ENCODE peak calls at places on chromosomes 5 and 9, in four cellular contexts. N, V, T and L are unnamed samples.

GRCh38 chr9:114409103-114409780 is 21.5 kb upstream of the AKNA start:
- DNase-seq in N (no peak), V (no peak), T (no peak), L (peak)

GRCh38 chr5:82106806-82107205 is 135.0 kb downstream of the ATG10 start:
- DNase-seq in N (no peak), V (no peak), T (no peak), L (no peak)

GRCh38 chr5:169785731-169786130 is 148.7 kb downstream of the DOCK2 start:
- DNase-seq in N (no peak), V (no peak), T (no peak), L (no peak)

GRCh38 chr9:34328500-34328982 is 527 bp downstream of the KIF24 start:
- DNase-seq in N (no peak), V (no peak), T (no peak), L (peak)

GRCh38 chr5:1568201-1568979 is 44.6 kb upstream of the LPCAT1 start:
- DNase-seq in N (no peak), V (no peak), T (no peak), L (peak)

GRCh38 chr5:158832736-158833135 is 267.0 kb downstream of the EBF1 start:
- DNase-seq in N (no peak), V (no peak), T (no peak), L (no peak)

GRCh38 chr9:131943397-131943796 is 136.3 kb downstream of the MED27 start:
- DNase-seq in N (no peak), V (no peak), T (no peak), L (no peak)

GRCh38 chr9:21656776-21657637 is 145.4 kb upstream of the MTAP start:
- DNase-seq in N (no peak), V (no peak), T (no peak), L (peak)

GRCh38 chr5:79840085-79840990 is 150.7 kb downstream of the CMYA5 start:
- DNase-seq in N (no peak), V (no peak), T (no peak), L (no peak)

GRCh38 chr9:71608825-71609452 is 159.4 kb downstream of the CEMIP2 start:
- DNase-seq in N (no peak), V (no peak), T (no peak), L (no peak)

GRCh38 chr5:7464182-7464581 is 68.2 kb downstream of the ADCY2 start:
- DNase-seq in N (no peak), V (no peak), T (no peak), L (no peak)

GRCh38 chr9:88303785-88304495 is 84.3 kb upstream of the SPIN1 start:
- DNase-seq in N (no peak), V (no peak), T (peak), L (peak)

DNA sequence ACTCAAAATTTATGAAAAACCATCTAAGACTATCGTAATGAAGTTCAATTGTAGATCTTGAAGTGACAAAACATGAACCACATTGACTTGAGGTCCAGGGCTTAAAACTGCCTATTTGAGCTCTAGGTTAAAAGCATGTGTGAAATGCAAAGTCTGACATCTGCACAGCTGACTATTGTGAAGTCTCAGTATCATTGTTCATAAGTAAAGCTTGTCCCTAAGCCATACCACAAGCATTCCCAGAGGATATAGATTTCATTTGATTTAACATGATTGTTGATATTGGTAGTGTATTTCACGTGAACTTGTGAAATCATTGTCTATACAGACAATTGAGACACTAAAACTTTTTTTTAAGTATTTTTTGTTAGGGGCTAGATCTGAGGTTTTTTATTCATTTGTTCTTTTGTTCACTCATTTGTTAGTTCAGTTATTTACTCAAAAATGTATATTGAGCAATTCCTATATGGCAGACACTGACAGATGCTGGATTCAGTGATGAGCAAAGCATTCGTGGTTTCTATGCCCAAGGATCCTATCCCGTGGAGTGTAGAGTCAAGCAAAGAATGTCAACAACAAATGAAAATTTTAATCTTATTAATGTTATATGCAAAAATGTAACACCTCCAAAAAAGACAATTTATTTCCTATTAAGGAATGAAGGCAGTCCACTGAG is 485.2 kb downstream of the RAB3C start:
- DNase-seq in N (no peak), V (no peak), T (no peak), L (no peak)
- H3K4me3 ChIP-seq in N (no peak), V (no peak), T (no peak), L (no peak)

GRCh38 chr9:93945400-93946337 is 9.5 kb downstream of the BARX1 start:
- DNase-seq in N (no peak), V (peak), T (no peak), L (no peak)

GRCh38 chr9:93946338-93946712 is 8.8 kb downstream of the BARX1 start:
- DNase-seq in N (no peak), V (peak), T (no peak), L (no peak)

GRCh38 chr9:93941493-93941892 is 13.7 kb downstream of the BARX1 start:
- DNase-seq in N (no peak), V (no peak), T (no peak), L (no peak)

GRCh38 chr9:93942176-93942575 is 13.0 kb downstream of the BARX1 start:
- DNase-seq in N (no peak), V (no peak), T (no peak), L (no peak)

DNA sequence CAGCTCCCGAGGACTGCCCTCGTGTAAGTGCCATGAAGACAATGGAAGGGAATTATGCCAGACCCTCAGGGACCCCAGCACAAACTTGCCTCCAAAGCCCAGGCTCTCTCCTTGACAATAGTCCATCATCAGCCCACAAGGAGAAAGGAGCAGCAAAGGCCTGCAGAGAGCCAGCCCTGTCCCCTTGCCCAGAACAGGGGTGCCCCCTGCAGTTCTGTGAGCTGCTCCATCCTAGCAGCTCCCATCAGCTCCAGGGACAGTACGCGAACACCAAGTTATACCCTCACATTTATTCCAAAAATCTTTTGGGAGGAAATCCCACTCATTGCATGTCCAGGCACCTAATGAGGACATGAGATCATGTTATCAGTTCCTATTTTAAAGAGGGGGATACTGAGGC is 11.1 kb downstream of the BARX1 start:
- DNase-seq in N (no peak), V (peak), T (no peak), L (no peak)
- TF ChIP-seq CTCF in N (peak), V (no peak), T (no peak), L (no peak)

GRCh38 chr9:126608551-126608950 is 5.2 kb upstream of the LMX1B start:
- DNase-seq in N (no peak), V (no peak), T (no peak), L (no peak)

GRCh38 chr9:126609191-126609590 is 4.5 kb upstream of the LMX1B start:
- DNase-seq in N (no peak), V (no peak), T (no peak), L (no peak)

GRCh38 chr9:126611592-126612328 is 2.0 kb upstream of the LMX1B start:
- DNase-seq in N (peak), V (peak), T (no peak), L (peak)

GRCh38 chr9:126611188-126611587 is 2.5 kb upstream of the LMX1B start:
- DNase-seq in N (no peak), V (peak), T (no peak), L (no peak)

GRCh38 chr9:126609711-126610388 is 3.9 kb upstream of the LMX1B start:
- DNase-seq in N (no peak), V (no peak), T (no peak), L (no peak)
- H3K4me3 ChIP-seq in N (no peak), V (no peak), T (no peak), L (no peak)

DNA sequence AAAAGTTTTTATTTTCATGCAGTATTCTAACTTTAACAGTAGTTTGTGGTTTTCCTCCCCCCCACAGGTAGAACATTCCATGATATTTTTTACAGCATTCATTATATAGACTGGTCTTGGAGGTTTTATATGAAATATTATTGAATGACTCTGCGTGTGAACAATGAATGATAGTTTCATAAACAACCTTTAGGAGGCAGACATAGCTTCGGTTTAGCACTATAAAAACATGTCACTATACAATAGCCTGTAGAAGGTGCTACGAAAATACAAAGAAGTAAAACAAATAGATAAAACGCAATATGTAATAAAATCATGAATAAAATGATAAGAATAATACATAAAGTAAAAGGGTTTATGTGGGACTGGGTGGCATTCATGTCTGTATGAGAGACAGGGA is 8.5 kb downstream of the KLF4 start:
- DNase-seq in N (no peak), V (no peak), T (no peak), L (no peak)
- TF ChIP-seq CTCF in N (no peak), V (peak), T (no peak), L (peak)